ENCODE peak calls at places on chromosomes 13 and 19, in nine cellular contexts. R, H, U, V, P, J, F, G and K are unnamed samples.

GRCh38 chr19:16736709-16737108 is 17.1 kb downstream of the NWD1 start:
- DNase-seq in R (no peak), H (no peak), U (no peak), V (no peak), P (no peak), J (no peak), F (peak), G (no peak), K (no peak)

GRCh38 chr13:30792257-30793000 is 57.1 kb downstream of the ALOX5AP start:
- DNase-seq in R (peak), H (peak), U (no peak), V (peak), P (peak), J (peak), F (no peak), G (peak), K (peak)

GRCh38 chr13:51821666-51822065 is 17.7 kb upstream of the DHRS12 start:
- DNase-seq in R (no peak), H (no peak), U (no peak), V (no peak), P (no peak), J (no peak), F (peak), G (no peak), K (no peak)

GRCh38 chr19:5065717-5066116 is 96.8 kb downstream of the KDM4B start:
- DNase-seq in R (no peak), H (no peak), U (no peak), V (no peak), P (no peak), J (no peak), F (no peak), G (peak), K (no peak)

GRCh38 chr19:927707-928401 is 2.0 kb downstream of the ARID3A start:
- DNase-seq in R (no peak), H (no peak), U (no peak), V (no peak), P (no peak), J (no peak), F (peak), G (no peak), K (no peak)

GRCh38 chr13:44331912-44332840 is 41.4 kb upstream of the SERP2 start:
- DNase-seq in R (peak), H (peak), U (no peak), V (peak), P (peak), J (peak), F (peak), G (no peak), K (no peak)

GRCh38 chr13:100100115-100100879 is 11.4 kb downstream of the PCCA start:
- DNase-seq in R (no peak), H (no peak), U (no peak), V (peak), P (peak), J (peak), F (no peak), G (no peak), K (no peak)

GRCh38 chr13:71712988-71713653 is 153.9 kb downstream of the DACH1 start:
- DNase-seq in R (no peak), H (peak), U (no peak), V (no peak), P (no peak), J (no peak), F (peak), G (no peak), K (no peak)

GRCh38 chr19:19110410-19111137 is 27.7 kb downstream of the TMEM161A start:
- DNase-seq in R (no peak), H (no peak), U (no peak), V (no peak), P (no peak), J (no peak), F (no peak), G (peak), K (no peak)

GRCh38 chr13:38141792-38142191 is 207.9 kb upstream of the UFM1 start:
- DNase-seq in R (no peak), H (no peak), U (no peak), V (no peak), P (no peak), J (no peak), F (no peak), G (no peak), K (no peak)

GRCh38 chr13:20776751-20777150 is 3.0 kb upstream of the EEF1AKMT1 start:
- DNase-seq in R (no peak), H (no peak), U (no peak), V (no peak), P (no peak), J (no peak), F (peak), G (no peak), K (no peak)

GRCh38 chr19:48877900-48878218 is 5.6 kb downstream of the PPP1R15A start:
- DNase-seq in R (no peak), H (no peak), U (no peak), V (no peak), P (no peak), J (no peak), F (no peak), G (no peak), K (no peak)
- TF ChIP-seq POLR2A in R (no peak), H (no peak), U (no peak), V (no peak), P (no peak), J (no peak), F (no peak), G (no peak), K (no peak)

GRCh38 chr19:13872695-13873389 is 4.1 kb upstream of the NANOS3 start:
- DNase-seq in R (no peak), H (peak), U (peak), V (no peak), P (peak), J (no peak), F (peak), G (peak), K (no peak)
- TF ChIP-seq CTCF in R (no peak), H (peak), U (peak), V (no peak), P (no peak), J (no peak), F (no peak), G (no peak), K (no peak)

DNA sequence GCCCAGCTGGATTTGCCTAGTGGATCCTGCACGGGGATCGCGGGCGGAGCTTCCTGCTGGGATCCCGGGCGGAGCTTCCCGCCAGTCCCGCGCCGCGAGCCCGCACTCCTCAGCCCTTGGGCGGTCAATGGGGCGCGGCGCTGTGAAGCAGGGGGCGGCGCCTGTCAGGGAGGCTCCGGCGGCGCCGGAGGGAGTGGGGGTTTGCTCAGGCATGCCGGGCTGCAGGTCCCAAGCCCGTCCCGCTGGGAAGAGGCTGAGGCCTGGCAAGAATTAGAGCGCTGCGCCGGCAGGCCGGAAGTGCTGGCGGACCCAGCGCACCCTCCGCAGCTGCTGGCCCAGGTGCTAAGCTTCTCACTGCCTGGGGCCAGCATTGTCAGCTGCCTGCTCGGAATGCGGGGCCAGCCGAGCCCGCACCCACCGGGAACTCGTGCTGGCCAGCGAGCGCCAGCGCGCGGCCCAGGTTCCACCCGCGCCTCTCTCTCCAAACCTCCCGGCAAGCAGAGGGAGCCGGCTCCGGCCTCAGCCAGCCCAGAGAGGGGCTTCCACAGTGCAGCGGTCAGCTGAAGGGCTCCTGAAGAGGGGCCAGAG is 119.6 kb downstream of the PRR20E start:
- DNase-seq in R (no peak), H (no peak), U (no peak), V (no peak), P (no peak), J (no peak), F (no peak), G (peak), K (no peak)
- H3K4me3 ChIP-seq in R (no peak), H (no peak), U (no peak), V (no peak), P (no peak), J (no peak), F (no peak), G (no peak), K (no peak)

GRCh38 chr19:10321874-10322835 is 6.3 kb upstream of the FDX2 start:
- DNase-seq in R (peak), H (no peak), U (no peak), V (no peak), P (no peak), J (no peak), F (no peak), G (peak), K (no peak)
- TF ChIP-seq POLR2A in R (peak), H (no peak), U (peak), V (no peak), P (no peak), J (no peak), F (no peak), G (no peak), K (no peak)

GRCh38 chr19:6464070-6464873 is at the start of gene CRB3:
- DNase-seq in R (peak), H (no peak), U (no peak), V (no peak), P (peak), J (no peak), F (no peak), G (peak), K (peak)

GRCh38 chr19:6458695-6459355 is 767 bp downstream of the SLC25A23 start:
- DNase-seq in R (peak), H (no peak), U (no peak), V (no peak), P (peak), J (no peak), F (no peak), G (no peak), K (no peak)

GRCh38 chr19:6457958-6458694 is 1.5 kb downstream of the SLC25A23 start:
- DNase-seq in R (no peak), H (no peak), U (peak), V (no peak), P (no peak), J (no peak), F (peak), G (no peak), K (no peak)

GRCh38 chr19:6459356-6460098 is at the start of gene SLC25A23:
- DNase-seq in R (peak), H (peak), U (peak), V (peak), P (peak), J (peak), F (peak), G (peak), K (peak)

DNA sequence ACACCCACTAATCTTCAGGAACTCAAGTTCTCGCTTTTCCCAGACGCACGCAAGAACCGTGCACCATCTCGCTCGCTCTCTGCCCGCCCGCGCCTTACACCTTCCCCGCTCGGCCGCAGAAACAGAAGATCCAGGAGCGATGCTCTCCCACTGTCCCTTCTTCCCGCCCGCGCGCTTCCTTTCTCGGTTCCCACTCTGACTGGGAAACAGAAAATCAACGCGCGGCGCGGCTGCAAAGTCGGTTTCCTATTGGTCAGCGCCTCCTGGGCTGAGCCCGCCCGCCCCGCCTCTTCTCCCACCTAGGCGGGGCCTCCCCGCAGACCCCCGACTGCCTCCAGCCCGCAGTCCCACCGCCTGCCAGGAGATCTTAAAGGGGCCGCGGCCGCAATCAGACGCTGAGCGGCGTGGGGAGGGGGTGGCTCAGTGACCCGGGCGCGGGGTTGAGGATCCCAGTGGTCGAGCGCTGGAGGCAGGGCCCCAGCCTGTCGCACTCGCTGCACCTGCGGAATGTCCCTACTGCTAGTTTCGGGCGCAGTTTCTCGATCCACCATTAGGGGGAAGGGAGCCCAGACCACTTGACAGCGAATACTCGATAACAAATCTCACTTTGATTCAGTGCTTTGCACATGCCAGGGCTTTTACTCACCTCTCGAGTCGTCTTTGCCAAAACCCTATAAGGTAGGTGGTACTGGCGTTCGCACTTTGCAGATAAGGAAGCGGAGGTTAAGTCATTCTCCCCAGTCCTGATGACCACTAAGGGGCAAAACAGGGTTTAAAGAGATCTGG is 700 bp upstream of the SLC25A23 start:
- DNase-seq in R (peak), H (peak), U (peak), V (peak), P (peak), J (peak), F (peak), G (peak), K (peak)
- TF ChIP-seq CTCF in R (peak), H (peak), U (peak), V (peak), P (peak), J (peak), F (peak), G (peak), K (no peak)